ENCODE peak calls at places on chromosomes 2 and 18, in seven cellular contexts. One of them, this sample, is unnamed.

GRCh38 chr2:25324905-25325592 is 16.7 kb downstream of the DNMT3A start:
- DNase-seq in H9: no peak
- DNase-seq in neuronal stem cell: no peak
- DNase-seq in IMR-90: peak; percentile 73
- DNase-seq in H1: no peak
- DNase-seq in trophoblast cell: no peak
- DNase-seq in mesendoderm: no peak
- DNase-seq in this sample: no peak

GRCh38 chr2:235896061-235896460 is 272.1 kb downstream of the GBX2 start:
- DNase-seq in IMR-90: no peak
- DNase-seq in mesendoderm: no peak
- DNase-seq in neuronal stem cell: no peak
- DNase-seq in H9: no peak
- DNase-seq in trophoblast cell: no peak
- DNase-seq in H1: no peak
- DNase-seq in this sample: no peak

GRCh38 chr18:8771930-8772329 is 66.6 kb downstream of the MTCL1 start:
- DNase-seq in IMR-90: no peak
- DNase-seq in trophoblast cell: no peak
- DNase-seq in H9: no peak
- DNase-seq in H1: no peak
- DNase-seq in neuronal stem cell: no peak
- DNase-seq in mesendoderm: no peak
- DNase-seq in this sample: no peak

GRCh38 chr2:175012516-175012915 is 7.3 kb upstream of the CHN1 start:
- DNase-seq in H9: no peak
- DNase-seq in trophoblast cell: no peak
- DNase-seq in IMR-90: no peak
- DNase-seq in H1: no peak
- DNase-seq in mesendoderm: peak; percentile 28
- DNase-seq in neuronal stem cell: no peak
- DNase-seq in this sample: no peak

GRCh38 chr2:199404841-199405240 is 52.9 kb downstream of the SATB2 start:
- DNase-seq in mesendoderm: no peak
- DNase-seq in IMR-90: peak; percentile 57
- DNase-seq in H1: no peak
- DNase-seq in trophoblast cell: no peak
- DNase-seq in H9: no peak
- DNase-seq in neuronal stem cell: no peak
- DNase-seq in this sample: peak; percentile 3

GRCh38 chr2:191877875-191878274 is 31.0 kb upstream of the CAVIN2 start:
- DNase-seq in IMR-90: no peak
- DNase-seq in trophoblast cell: no peak
- DNase-seq in H1: no peak
- DNase-seq in mesendoderm: no peak
- DNase-seq in neuronal stem cell: no peak
- DNase-seq in H9: no peak
- DNase-seq in this sample: no peak

GRCh38 chr2:238890806-238891666 is 43.2 kb downstream of the TWIST2 start:
- DNase-seq in H1: no peak
- DNase-seq in mesendoderm: no peak
- DNase-seq in IMR-90: no peak
- DNase-seq in H9: no peak
- DNase-seq in trophoblast cell: no peak
- DNase-seq in neuronal stem cell: no peak
- DNase-seq in this sample: no peak

GRCh38 chr2:215238485-215239098 is 73.3 kb upstream of the ATIC start:
- DNase-seq in mesendoderm: no peak
- DNase-seq in neuronal stem cell: no peak
- DNase-seq in trophoblast cell: no peak
- DNase-seq in IMR-90: no peak
- DNase-seq in H1: no peak
- DNase-seq in H9: no peak
- DNase-seq in this sample: no peak

GRCh38 chr2:238265605-238266004 is 22.8 kb downstream of the PER2 start:
- DNase-seq in H9: no peak
- DNase-seq in trophoblast cell: no peak
- DNase-seq in mesendoderm: no peak
- DNase-seq in neuronal stem cell: no peak
- DNase-seq in H1: no peak
- DNase-seq in IMR-90: no peak
- DNase-seq in this sample: no peak

GRCh38 chr2:140863713-140864112 is 1267.1 kb downstream of the LRP1B start:
- DNase-seq in H9: no peak
- DNase-seq in neuronal stem cell: peak; percentile 27
- DNase-seq in trophoblast cell: no peak
- DNase-seq in mesendoderm: peak; percentile 75
- DNase-seq in H1: no peak
- DNase-seq in IMR-90: peak; percentile 69
- DNase-seq in this sample: peak; percentile 67

GRCh38 chr2:112166801-112167499 is 28.8 kb downstream of the FBLN7 start:
- DNase-seq in mesendoderm: no peak
- DNase-seq in H1: no peak
- DNase-seq in IMR-90: no peak
- DNase-seq in trophoblast cell: no peak
- DNase-seq in H9: no peak
- DNase-seq in neuronal stem cell: no peak
- DNase-seq in this sample: no peak

GRCh38 chr18:68564961-68565360 is 149.9 kb downstream of the TMX3 start:
- DNase-seq in mesendoderm: peak; percentile 12
- DNase-seq in trophoblast cell: no peak
- DNase-seq in H9: no peak
- DNase-seq in IMR-90: no peak
- DNase-seq in H1: no peak
- DNase-seq in neuronal stem cell: no peak
- DNase-seq in this sample: no peak

GRCh38 chr2:64799592-64800252 is 146.0 kb upstream of the SERTAD2 start:
- DNase-seq in H9: no peak
- DNase-seq in trophoblast cell: no peak
- DNase-seq in mesendoderm: no peak
- DNase-seq in IMR-90: peak; percentile 13
- DNase-seq in neuronal stem cell: no peak
- DNase-seq in H1: no peak
- DNase-seq in this sample: no peak

GRCh38 chr2:161123531-161124030 is 36.6 kb upstream of the TANK start:
- DNase-seq in H1: no peak
- DNase-seq in trophoblast cell: peak; percentile 56
- DNase-seq in neuronal stem cell: no peak
- DNase-seq in IMR-90: no peak
- DNase-seq in H9: no peak
- DNase-seq in mesendoderm: no peak
- DNase-seq in this sample: no peak
- H3K27ac ChIP-seq in H1: no peak overlapping the region
- H3K27ac ChIP-seq in trophoblast cell: peak overlapping the region; percentile 99
- H3K27ac ChIP-seq in neuronal stem cell: no peak overlapping the region
- H3K27ac ChIP-seq in IMR-90: peak overlapping the region; percentile 72
- H3K27ac ChIP-seq in H9: peak overlapping the region; percentile 7
- H3K27ac ChIP-seq in mesendoderm: no peak overlapping the region
- H3K27ac ChIP-seq in this sample: peak overlapping the region; percentile 93

GRCh38 chr2:179302764-179303561 is 38.3 kb upstream of the SESTD1 start:
- DNase-seq in trophoblast cell: no peak
- DNase-seq in H9: no peak
- DNase-seq in neuronal stem cell: no peak
- DNase-seq in mesendoderm: no peak
- DNase-seq in H1: no peak
- DNase-seq in IMR-90: peak; percentile 4
- DNase-seq in this sample: peak; percentile 65
- H3K4ac ChIP-seq in trophoblast cell: no peak overlapping the region
- H3K4ac ChIP-seq in H9: no peak overlapping the region
- H3K4ac ChIP-seq in neuronal stem cell: no peak overlapping the region
- H3K4ac ChIP-seq in mesendoderm: no peak overlapping the region
- H3K4ac ChIP-seq in H1: no peak overlapping the region
- H3K4ac ChIP-seq in IMR-90: no peak overlapping the region
- H3K4ac ChIP-seq in this sample: no peak overlapping the region

GRCh38 chr2:11865378-11865777 is 118.9 kb downstream of the LPIN1 start:
- DNase-seq in mesendoderm: no peak
- DNase-seq in neuronal stem cell: no peak
- DNase-seq in H9: peak; percentile 3
- DNase-seq in trophoblast cell: no peak
- DNase-seq in IMR-90: no peak
- DNase-seq in H1: no peak
- DNase-seq in this sample: no peak
- H3K4me1 ChIP-seq in mesendoderm: no peaks in the 10 kb centered on the region
- H3K4me1 ChIP-seq in neuronal stem cell: peaks cover 16% of the 10 kb centered on the region
- H3K4me1 ChIP-seq in H9: no peaks in the 10 kb centered on the region
- H3K4me1 ChIP-seq in trophoblast cell: peaks cover 21% of the 10 kb centered on the region
- H3K4me1 ChIP-seq in IMR-90: peaks cover 2% of the 10 kb centered on the region
- H3K4me1 ChIP-seq in H1: peaks cover 3% of the 10 kb centered on the region
- H3K4me1 ChIP-seq in this sample: peaks cover 3% of the 10 kb centered on the region

GRCh38 chr2:101981066-101981465 is 10.7 kb upstream of the IL1R2 start:
- DNase-seq in trophoblast cell: no peak
- DNase-seq in H1: no peak
- DNase-seq in neuronal stem cell: no peak
- DNase-seq in IMR-90: no peak
- DNase-seq in H9: no peak
- DNase-seq in mesendoderm: no peak
- DNase-seq in this sample: no peak

GRCh38 chr2:101983486-101983885 is 8.3 kb upstream of the IL1R2 start:
- DNase-seq in IMR-90: no peak
- DNase-seq in H9: no peak
- DNase-seq in trophoblast cell: no peak
- DNase-seq in mesendoderm: peak; percentile 25
- DNase-seq in neuronal stem cell: no peak
- DNase-seq in H1: no peak
- DNase-seq in this sample: no peak

GRCh38 chr2:101980368-101980767 is 11.4 kb upstream of the IL1R2 start:
- DNase-seq in trophoblast cell: no peak
- DNase-seq in neuronal stem cell: no peak
- DNase-seq in H9: no peak
- DNase-seq in H1: no peak
- DNase-seq in mesendoderm: no peak
- DNase-seq in IMR-90: no peak
- DNase-seq in this sample: no peak

GRCh38 chr2:101982630-101983029 is 9.1 kb upstream of the IL1R2 start:
- DNase-seq in neuronal stem cell: no peak
- DNase-seq in trophoblast cell: no peak
- DNase-seq in mesendoderm: no peak
- DNase-seq in H1: no peak
- DNase-seq in IMR-90: no peak
- DNase-seq in H9: no peak
- DNase-seq in this sample: no peak

GRCh38 chr2:101981484-101981883 is 10.3 kb upstream of the IL1R2 start:
- DNase-seq in H1: no peak
- DNase-seq in IMR-90: no peak
- DNase-seq in neuronal stem cell: no peak
- DNase-seq in H9: no peak
- DNase-seq in trophoblast cell: no peak
- DNase-seq in mesendoderm: no peak
- DNase-seq in this sample: peak; percentile 23
- H3K27ac ChIP-seq in H1: no peak overlapping the region
- H3K27ac ChIP-seq in IMR-90: no peak overlapping the region
- H3K27ac ChIP-seq in neuronal stem cell: no peak overlapping the region
- H3K27ac ChIP-seq in H9: no peak overlapping the region
- H3K27ac ChIP-seq in trophoblast cell: no peak overlapping the region
- H3K27ac ChIP-seq in mesendoderm: no peak overlapping the region
- H3K27ac ChIP-seq in this sample: no peak overlapping the region

GRCh38 chr18:13541621-13542519 is 184.5 kb downstream of the FAM210A start:
- DNase-seq in trophoblast cell: no peak
- DNase-seq in H1: no peak
- DNase-seq in H9: no peak
- DNase-seq in neuronal stem cell: no peak
- DNase-seq in mesendoderm: no peak
- DNase-seq in IMR-90: no peak
- DNase-seq in this sample: peak; percentile 14
- H3K4ac ChIP-seq in trophoblast cell: no peak overlapping the region
- H3K4ac ChIP-seq in H1: no peak overlapping the region
- H3K4ac ChIP-seq in H9: no peak overlapping the region
- H3K4ac ChIP-seq in neuronal stem cell: no peak overlapping the region
- H3K4ac ChIP-seq in mesendoderm: no peak overlapping the region
- H3K4ac ChIP-seq in IMR-90: no peak overlapping the region
- H3K4ac ChIP-seq in this sample: no peak overlapping the region

GRCh38 chr2:203650860-203651613 is 55.4 kb upstream of the CD28 start:
- DNase-seq in IMR-90: peak; percentile 54
- DNase-seq in H9: no peak
- DNase-seq in H1: no peak
- DNase-seq in neuronal stem cell: no peak
- DNase-seq in mesendoderm: peak; percentile 73
- DNase-seq in trophoblast cell: no peak
- DNase-seq in this sample: peak; percentile 71
- H3K4me1 ChIP-seq in IMR-90: peaks cover 7% of the 10 kb centered on the region
- H3K4me1 ChIP-seq in H9: no peaks in the 10 kb centered on the region
- H3K4me1 ChIP-seq in H1: no peaks in the 10 kb centered on the region
- H3K4me1 ChIP-seq in neuronal stem cell: no peaks in the 10 kb centered on the region
- H3K4me1 ChIP-seq in mesendoderm: peaks cover 5% of the 10 kb centered on the region
- H3K4me1 ChIP-seq in trophoblast cell: no peaks in the 10 kb centered on the region
- H3K4me1 ChIP-seq in this sample: no peaks in the 10 kb centered on the region

GRCh38 chr18:3579701-3580100 is 129.7 kb downstream of the TGIF1 start:
- DNase-seq in neuronal stem cell: no peak
- DNase-seq in H1: no peak
- DNase-seq in H9: no peak
- DNase-seq in trophoblast cell: no peak
- DNase-seq in IMR-90: peak; percentile 97
- DNase-seq in mesendoderm: no peak
- DNase-seq in this sample: peak; percentile 84
- H3K27ac ChIP-seq in neuronal stem cell: no peak overlapping the region
- H3K27ac ChIP-seq in H1: no peak overlapping the region
- H3K27ac ChIP-seq in H9: no peak overlapping the region
- H3K27ac ChIP-seq in trophoblast cell: no peak overlapping the region
- H3K27ac ChIP-seq in IMR-90: no peak overlapping the region
- H3K27ac ChIP-seq in mesendoderm: no peak overlapping the region
- H3K27ac ChIP-seq in this sample: peak overlapping the region; percentile 56

DNA sequence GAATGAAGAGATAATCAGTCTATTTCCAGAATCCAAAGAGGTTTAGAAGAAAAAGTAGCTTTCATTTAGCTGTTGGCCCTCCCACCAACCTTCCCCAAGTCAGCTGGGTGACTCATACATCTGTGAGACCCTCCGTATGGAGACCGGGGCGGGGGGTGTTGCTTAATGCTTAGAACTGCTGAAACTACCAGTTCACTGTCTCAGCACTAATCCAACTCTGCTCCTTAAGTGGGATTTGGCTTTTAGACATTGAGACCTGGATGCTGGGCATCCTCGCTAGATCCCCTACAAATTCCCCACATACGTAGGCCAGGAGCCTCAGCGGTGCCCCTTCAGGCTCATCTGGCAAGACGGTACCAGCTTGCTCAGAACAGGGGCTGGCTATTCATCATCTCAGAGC is at the start of gene SAG:
- DNase-seq in H9: no peak
- DNase-seq in H1: no peak
- DNase-seq in trophoblast cell: no peak
- DNase-seq in neuronal stem cell: no peak
- DNase-seq in IMR-90: no peak
- DNase-seq in mesendoderm: no peak
- DNase-seq in this sample: peak; percentile 10
- H3K4ac ChIP-seq in H9: no peak within 1 kb of the TSS
- H3K4ac ChIP-seq in H1: peak within 1 kb of the TSS; percentile 44
- H3K4ac ChIP-seq in trophoblast cell: no peak within 1 kb of the TSS
- H3K4ac ChIP-seq in neuronal stem cell: no peak within 1 kb of the TSS
- H3K4ac ChIP-seq in IMR-90: no peak within 1 kb of the TSS
- H3K4ac ChIP-seq in mesendoderm: no peak within 1 kb of the TSS
- H3K4ac ChIP-seq in this sample: no peak within 1 kb of the TSS

GRCh38 chr2:240627736-240628506 is 2.6 kb downstream of the GPR35 start:
- DNase-seq in neuronal stem cell: no peak
- DNase-seq in IMR-90: no peak
- DNase-seq in trophoblast cell: no peak
- DNase-seq in H9: peak; percentile 15
- DNase-seq in mesendoderm: no peak
- DNase-seq in H1: no peak
- DNase-seq in this sample: no peak
- H3K4me1 ChIP-seq in neuronal stem cell: peaks cover 13% of the 10 kb centered on the region
- H3K4me1 ChIP-seq in IMR-90: peaks cover 2% of the 10 kb centered on the region
- H3K4me1 ChIP-seq in trophoblast cell: no peaks in the 10 kb centered on the region
- H3K4me1 ChIP-seq in H9: no peaks in the 10 kb centered on the region
- H3K4me1 ChIP-seq in mesendoderm: no peaks in the 10 kb centered on the region
- H3K4me1 ChIP-seq in H1: peaks cover 3% of the 10 kb centered on the region
- H3K4me1 ChIP-seq in this sample: peaks cover 14% of the 10 kb centered on the region